ENCODE peak calls at places on chromosomes 6 and 20, in five cellular contexts. A, X, M, V and R are unnamed samples.

GRCh38 chr6:99241905-99242534 is 107.5 kb downstream of the FAXC start:
- DNase-seq in A (no peak), X (peak; percentile 23), M (peak; percentile 33), V (no peak), R (peak; percentile 42)

GRCh38 chr20:31587545-31588389 is 17.3 kb upstream of the ID1 start:
- DNase-seq in A (no peak), X (peak; percentile 26), M (peak; percentile 75), V (no peak), R (no peak)

GRCh38 chr6:25942561-25943147 is 12.2 kb upstream of the SLC17A2 start:
- DNase-seq in A (peak; percentile 42), X (no peak), M (peak; percentile 75), V (peak; percentile 35), R (peak; percentile 60)

GRCh38 chr20:137668-138131 is 4.7 kb upstream of the DEFB126 start:
- DNase-seq in A (no peak), X (no peak), M (peak; percentile 6), V (no peak), R (no peak)

GRCh38 chr6:30819287-30819917 is 64.9 kb upstream of the DDR1 start:
- DNase-seq in A (no peak), X (no peak), M (peak; percentile 80), V (no peak), R (peak; percentile 78)

GRCh38 chr6:95091823-95092436 is 485.4 kb upstream of the MANEA start:
- DNase-seq in A (no peak), X (no peak), M (peak; percentile 63), V (peak; percentile 8), R (peak; percentile 54)

GRCh38 chr6:152318278-152318677 is 318.9 kb downstream of the SYNE1 start:
- DNase-seq in A (no peak), X (no peak), M (peak; percentile 19), V (no peak), R (no peak)

GRCh38 chr6:2766767-2767314 is 1.6 kb downstream of the WRNIP1 start:
- DNase-seq in A (no peak), X (no peak), M (no peak), V (no peak), R (no peak)

GRCh38 chr6:127496471-127496870 is 22.7 kb downstream of the MTCL3 start:
- DNase-seq in A (no peak), X (no peak), M (peak; percentile 29), V (no peak), R (peak; percentile 48)

GRCh38 chr6:131262060-131262459 is 126.8 kb downstream of the AKAP7 start:
- DNase-seq in A (no peak), X (no peak), M (no peak), V (no peak), R (no peak)
- TF ChIP-seq CTCF in A (peak; percentile 28), X (no peak), M (no peak), V (no peak), R (no peak)

DNA sequence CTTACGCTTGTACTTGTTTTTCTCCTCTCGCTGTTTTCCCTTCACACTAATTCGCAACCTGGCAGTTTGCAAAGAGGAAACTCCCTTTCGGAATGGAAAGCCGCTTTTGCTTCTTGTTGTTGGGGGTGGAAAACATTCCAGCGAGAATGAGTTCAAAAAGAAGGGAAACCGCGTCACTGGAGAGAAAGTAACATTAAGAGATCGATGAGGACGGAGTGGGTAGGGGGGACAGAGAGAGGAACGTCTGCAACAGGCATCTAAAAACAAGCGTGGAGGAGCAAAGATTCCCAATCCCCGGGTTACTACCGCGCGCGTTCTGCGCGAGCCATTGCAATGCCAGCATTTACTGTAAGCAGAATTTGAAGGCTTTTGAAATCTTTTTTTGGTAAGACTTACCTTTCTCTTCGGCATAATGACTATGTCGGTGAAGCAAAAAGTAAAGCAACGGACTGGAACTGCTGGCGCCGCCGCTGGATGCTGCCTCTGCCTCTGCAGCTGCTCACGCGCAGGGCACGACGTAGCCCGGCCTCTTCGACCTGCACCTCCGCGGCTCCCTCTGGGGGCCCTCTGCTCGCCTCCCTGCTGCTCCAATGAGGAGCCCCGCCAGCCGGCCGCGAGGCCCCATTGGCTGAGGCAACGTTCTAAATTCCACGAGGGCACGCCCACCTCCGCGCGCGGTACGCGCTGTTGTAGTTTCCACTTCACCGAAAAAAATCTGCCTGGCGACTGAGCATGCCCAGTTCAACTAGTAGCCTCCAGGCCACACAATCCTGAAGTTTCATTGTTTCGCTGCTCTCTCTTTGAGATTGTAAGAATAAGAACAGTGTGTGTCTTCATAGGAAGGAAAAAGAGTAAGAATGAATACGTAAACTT is at the start of gene HMGN3:
- DNase-seq in A (peak; percentile 61), X (peak; percentile 89), M (peak; percentile 88), V (peak; percentile 52), R (peak; percentile 83)
- TF ChIP-seq CTCF in A (peak; percentile 20), X (no peak), M (no peak), V (no peak), R (no peak)

GRCh38 chr20:23666189-23666588 is 22.6 kb downstream of the CST4 start:
- DNase-seq in A (no peak), X (no peak), M (peak; percentile 28), V (no peak), R (peak; percentile 14)
- TF ChIP-seq CTCF in A (peak; percentile 3), X (no peak), M (peak; percentile 38), V (peak; percentile 30), R (no peak)

DNA sequence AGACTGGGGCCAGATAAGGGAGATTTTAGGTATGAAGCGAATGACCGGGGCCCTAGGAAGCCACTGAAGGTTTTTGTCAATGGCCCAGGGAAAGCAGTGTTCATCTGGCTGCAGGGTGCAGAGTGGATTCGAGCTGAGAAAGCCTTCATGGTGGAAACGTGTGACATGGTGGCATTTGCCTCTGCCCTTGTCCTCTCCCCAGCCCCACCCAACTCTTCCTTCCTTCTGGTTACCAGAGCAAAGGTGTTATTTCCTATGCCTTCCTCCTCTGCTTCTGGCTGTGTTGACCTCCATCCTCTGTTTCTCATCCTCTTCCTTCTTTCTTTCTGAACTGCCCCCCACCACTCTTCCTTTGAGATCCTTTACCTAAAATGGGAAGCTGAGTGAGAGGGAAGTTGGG is 195.1 kb upstream of the SUPT3H start:
- DNase-seq in A (no peak), X (no peak), M (no peak), V (no peak), R (no peak)
- TF ChIP-seq CTCF in A (no peak), X (no peak), M (no peak), V (no peak), R (no peak)

GRCh38 chr6:34982424-34982852 is 93.4 kb downstream of the ANKS1A start:
- DNase-seq in A (no peak), X (no peak), M (peak; percentile 29), V (no peak), R (peak; percentile 7)
- TF ChIP-seq CTCF in A (peak; percentile 56), X (no peak), M (peak; percentile 28), V (peak; percentile 57), R (no peak)

GRCh38 chr20:62409935-62410741 is 3.1 kb upstream of the CABLES2 start:
- DNase-seq in A (no peak), X (peak; percentile 82), M (peak; percentile 12), V (no peak), R (peak; percentile 36)
- TF ChIP-seq CTCF in A (peak; percentile 90), X (peak; percentile 65), M (peak; percentile 27), V (peak; percentile 51), R (no peak)

GRCh38 chr6:83985715-83986114 is 47.9 kb upstream of the MRAP2 start:
- DNase-seq in A (no peak), X (no peak), M (no peak), V (no peak), R (no peak)

GRCh38 chr6:83984411-83984810 is 49.2 kb upstream of the MRAP2 start:
- DNase-seq in A (no peak), X (no peak), M (no peak), V (no peak), R (no peak)

DNA sequence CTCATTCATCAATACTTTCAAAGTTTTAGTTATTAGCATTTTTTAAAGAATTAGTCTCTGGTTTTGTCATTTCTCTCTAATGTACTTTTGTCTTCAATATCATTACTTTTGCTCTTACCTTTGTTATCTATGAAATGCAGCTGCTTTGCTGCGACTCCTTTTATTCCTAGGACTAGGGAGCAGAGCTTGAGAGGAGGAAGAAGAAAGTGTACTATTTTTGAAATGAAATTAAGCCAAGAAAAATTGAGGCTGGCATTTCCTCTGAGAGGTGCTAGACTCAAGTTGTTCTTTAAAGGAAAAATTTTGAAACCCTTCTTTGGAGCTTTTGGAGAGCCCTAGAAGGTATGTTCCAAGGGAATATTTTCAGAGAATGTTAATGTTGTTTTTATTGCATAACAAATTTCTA is 48.3 kb upstream of the MRAP2 start:
- DNase-seq in A (no peak), X (no peak), M (no peak), V (no peak), R (no peak)
- TF ChIP-seq CTCF in A (no peak), X (no peak), M (no peak), V (no peak), R (no peak)

DNA sequence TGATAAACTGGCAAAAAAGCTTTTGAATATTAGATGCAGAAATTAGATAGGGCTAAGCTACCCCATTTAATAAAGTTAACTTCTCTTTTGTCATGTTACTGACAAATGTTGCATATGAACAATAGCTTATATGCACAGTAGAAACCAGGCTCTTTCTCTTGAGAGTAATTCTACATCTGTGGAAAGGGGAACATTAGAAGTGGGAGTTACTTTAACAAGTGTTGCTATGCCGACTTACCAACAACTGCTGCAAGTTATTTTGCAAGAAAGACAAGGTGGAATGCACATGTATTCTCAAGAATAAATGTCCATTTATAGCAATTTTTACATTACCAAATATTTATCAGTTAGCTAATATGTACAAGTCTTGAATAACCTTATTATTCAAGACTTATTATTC is 38.2 kb downstream of the ADGRG6 start:
- DNase-seq in A (no peak), X (no peak), M (no peak), V (no peak), R (no peak)
- TF ChIP-seq CTCF in A (no peak), X (no peak), M (no peak), V (no peak), R (no peak)

DNA sequence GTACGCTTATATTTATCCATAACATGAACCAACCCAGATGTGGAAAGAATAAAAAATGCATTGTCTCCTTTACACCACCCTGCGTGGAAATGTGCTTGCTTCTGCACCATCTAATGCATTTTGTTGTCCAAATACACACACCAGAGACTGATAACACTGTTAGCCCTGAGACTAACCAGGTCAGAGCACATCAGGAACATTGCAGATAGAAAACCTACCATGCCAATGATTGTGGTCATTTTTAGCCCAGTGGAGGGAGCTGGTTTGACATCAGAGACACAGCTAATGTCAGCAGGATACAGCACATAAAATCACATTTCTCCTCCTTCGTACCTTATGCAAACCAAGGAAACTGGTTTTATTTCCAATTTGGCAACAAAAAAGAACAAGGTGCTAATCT is 528.7 kb downstream of the DOK5 start:
- DNase-seq in A (no peak), X (no peak), M (no peak), V (no peak), R (no peak)
- TF ChIP-seq CTCF in A (no peak), X (no peak), M (no peak), V (no peak), R (no peak)

DNA sequence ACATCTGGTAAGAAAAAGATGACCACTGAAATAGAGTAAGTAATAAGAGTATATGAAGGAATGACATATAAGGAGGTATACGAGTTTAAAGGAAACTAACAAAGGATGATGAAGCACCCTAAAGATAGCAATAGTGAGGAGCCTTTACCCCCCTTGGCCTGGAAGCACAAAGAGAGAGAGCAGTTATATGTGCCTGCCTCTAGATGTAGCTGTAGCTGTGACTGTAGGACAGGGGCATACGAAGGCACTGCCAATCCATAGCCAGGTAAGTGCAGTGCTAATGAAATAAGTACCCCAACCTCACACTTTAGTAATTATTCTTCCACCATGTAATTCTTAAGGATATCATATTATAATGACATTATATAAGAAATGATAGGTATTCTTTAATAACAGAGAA is 90.1 kb upstream of the FKBP1C start:
- DNase-seq in A (no peak), X (no peak), M (no peak), V (no peak), R (peak; percentile 16)
- TF ChIP-seq CTCF in A (peak; percentile 26), X (no peak), M (no peak), V (no peak), R (no peak)